ENCODE peak calls at places on chromosomes 7 and 10, in eight cellular contexts. One of them, this sample, is unnamed.

GRCh38 chr10:76149182-76149581 is 717.8 kb downstream of the LRMDA start:
- DNase-seq in tibial nerve: no peak
- DNase-seq in right lobe of liver: no peak
- DNase-seq in IMR-90: no peak
- DNase-seq in A549: no peak
- DNase-seq in suprapubic skin: no peak
- DNase-seq in sigmoid colon: no peak
- DNase-seq in lower leg skin: no peak
- DNase-seq in this sample: no peak

GRCh38 chr10:14532473-14533251 is 201.9 kb upstream of the FRMD4A start:
- DNase-seq in sigmoid colon: no peak
- DNase-seq in lower leg skin: no peak
- DNase-seq in suprapubic skin: no peak
- DNase-seq in tibial nerve: no peak
- DNase-seq in IMR-90: peak
- DNase-seq in right lobe of liver: no peak
- DNase-seq in A549: peak
- DNase-seq in this sample: no peak

GRCh38 chr10:20372748-20373147 is 524.4 kb downstream of the NEBL start:
- DNase-seq in IMR-90: no peak
- DNase-seq in sigmoid colon: no peak
- DNase-seq in tibial nerve: no peak
- DNase-seq in lower leg skin: no peak
- DNase-seq in suprapubic skin: no peak
- DNase-seq in A549: no peak
- DNase-seq in right lobe of liver: no peak
- DNase-seq in this sample: no peak

GRCh38 chr7:77569514-77570232 is 32.6 kb downstream of the PTPN12 start:
- DNase-seq in tibial nerve: no peak
- DNase-seq in suprapubic skin: no peak
- DNase-seq in IMR-90: peak
- DNase-seq in sigmoid colon: no peak
- DNase-seq in lower leg skin: no peak
- DNase-seq in right lobe of liver: no peak
- DNase-seq in A549: no peak
- DNase-seq in this sample: no peak

GRCh38 chr7:140625908-140626868 is 14.4 kb downstream of the DENND2A start:
- DNase-seq in tibial nerve: peak
- DNase-seq in right lobe of liver: peak
- DNase-seq in sigmoid colon: peak
- DNase-seq in suprapubic skin: peak
- DNase-seq in A549: peak
- DNase-seq in IMR-90: peak
- DNase-seq in lower leg skin: peak
- DNase-seq in this sample: peak

GRCh38 chr7:108181073-108181985 is 51.2 kb upstream of the LAMB4 start:
- DNase-seq in tibial nerve: no peak
- DNase-seq in IMR-90: peak
- DNase-seq in suprapubic skin: no peak
- DNase-seq in lower leg skin: no peak
- DNase-seq in A549: peak
- DNase-seq in right lobe of liver: no peak
- DNase-seq in sigmoid colon: no peak
- DNase-seq in this sample: no peak

GRCh38 chr10:42755028-42755451 is 27.6 kb upstream of the BMS1 start:
- DNase-seq in tibial nerve: no peak
- DNase-seq in suprapubic skin: no peak
- DNase-seq in IMR-90: no peak
- DNase-seq in sigmoid colon: no peak
- DNase-seq in lower leg skin: no peak
- DNase-seq in right lobe of liver: no peak
- DNase-seq in A549: no peak
- DNase-seq in this sample: no peak

GRCh38 chr7:126178865-126179264 is 1073.9 kb downstream of the GRM8 start:
- DNase-seq in right lobe of liver: no peak
- DNase-seq in lower leg skin: no peak
- DNase-seq in tibial nerve: no peak
- DNase-seq in sigmoid colon: no peak
- DNase-seq in A549: no peak
- DNase-seq in suprapubic skin: no peak
- DNase-seq in IMR-90: no peak
- DNase-seq in this sample: no peak

GRCh38 chr7:104272767-104273384 is 55.5 kb upstream of the LHFPL3 start:
- DNase-seq in A549: no peak
- DNase-seq in tibial nerve: no peak
- DNase-seq in lower leg skin: no peak
- DNase-seq in sigmoid colon: no peak
- DNase-seq in suprapubic skin: no peak
- DNase-seq in IMR-90: peak
- DNase-seq in right lobe of liver: no peak
- DNase-seq in this sample: no peak

GRCh38 chr7:120916116-120916515 is 34.5 kb upstream of the ING3 start:
- DNase-seq in tibial nerve: no peak
- DNase-seq in suprapubic skin: no peak
- DNase-seq in A549: no peak
- DNase-seq in lower leg skin: no peak
- DNase-seq in sigmoid colon: no peak
- DNase-seq in IMR-90: no peak
- DNase-seq in right lobe of liver: no peak
- DNase-seq in this sample: no peak

GRCh38 chr7:25427721-25428120 is 199.4 kb upstream of the NPVF start:
- DNase-seq in A549: no peak
- DNase-seq in suprapubic skin: no peak
- DNase-seq in IMR-90: no peak
- DNase-seq in tibial nerve: no peak
- DNase-seq in sigmoid colon: no peak
- DNase-seq in right lobe of liver: no peak
- DNase-seq in lower leg skin: no peak
- DNase-seq in this sample: no peak

GRCh38 chr7:2037301-2037804 is 195.4 kb downstream of the MAD1L1 start:
- DNase-seq in A549: no peak
- DNase-seq in suprapubic skin: peak
- DNase-seq in tibial nerve: no peak
- DNase-seq in sigmoid colon: peak
- DNase-seq in lower leg skin: no peak
- DNase-seq in right lobe of liver: no peak
- DNase-seq in IMR-90: peak
- DNase-seq in this sample: no peak

GRCh38 chr7:101884671-101885596 is 67.5 kb downstream of the CUX1 start:
- DNase-seq in sigmoid colon: no peak
- DNase-seq in IMR-90: no peak
- DNase-seq in lower leg skin: no peak
- DNase-seq in tibial nerve: no peak
- DNase-seq in A549: no peak
- DNase-seq in right lobe of liver: no peak
- DNase-seq in suprapubic skin: no peak
- DNase-seq in this sample: no peak

GRCh38 chr7:101879565-101879964 is 62.1 kb downstream of the CUX1 start:
- DNase-seq in right lobe of liver: no peak
- DNase-seq in IMR-90: no peak
- DNase-seq in sigmoid colon: no peak
- DNase-seq in A549: no peak
- DNase-seq in tibial nerve: no peak
- DNase-seq in suprapubic skin: no peak
- DNase-seq in lower leg skin: no peak
- DNase-seq in this sample: no peak

GRCh38 chr7:101885597-101885955 is 68.2 kb downstream of the CUX1 start:
- DNase-seq in right lobe of liver: no peak
- DNase-seq in sigmoid colon: peak
- DNase-seq in A549: no peak
- DNase-seq in suprapubic skin: no peak
- DNase-seq in IMR-90: no peak
- DNase-seq in lower leg skin: no peak
- DNase-seq in tibial nerve: no peak
- DNase-seq in this sample: no peak

GRCh38 chr7:101880536-101881443 is 63.4 kb downstream of the CUX1 start:
- DNase-seq in lower leg skin: peak
- DNase-seq in right lobe of liver: no peak
- DNase-seq in tibial nerve: no peak
- DNase-seq in A549: no peak
- DNase-seq in IMR-90: peak
- DNase-seq in suprapubic skin: no peak
- DNase-seq in sigmoid colon: no peak
- DNase-seq in this sample: no peak

DNA sequence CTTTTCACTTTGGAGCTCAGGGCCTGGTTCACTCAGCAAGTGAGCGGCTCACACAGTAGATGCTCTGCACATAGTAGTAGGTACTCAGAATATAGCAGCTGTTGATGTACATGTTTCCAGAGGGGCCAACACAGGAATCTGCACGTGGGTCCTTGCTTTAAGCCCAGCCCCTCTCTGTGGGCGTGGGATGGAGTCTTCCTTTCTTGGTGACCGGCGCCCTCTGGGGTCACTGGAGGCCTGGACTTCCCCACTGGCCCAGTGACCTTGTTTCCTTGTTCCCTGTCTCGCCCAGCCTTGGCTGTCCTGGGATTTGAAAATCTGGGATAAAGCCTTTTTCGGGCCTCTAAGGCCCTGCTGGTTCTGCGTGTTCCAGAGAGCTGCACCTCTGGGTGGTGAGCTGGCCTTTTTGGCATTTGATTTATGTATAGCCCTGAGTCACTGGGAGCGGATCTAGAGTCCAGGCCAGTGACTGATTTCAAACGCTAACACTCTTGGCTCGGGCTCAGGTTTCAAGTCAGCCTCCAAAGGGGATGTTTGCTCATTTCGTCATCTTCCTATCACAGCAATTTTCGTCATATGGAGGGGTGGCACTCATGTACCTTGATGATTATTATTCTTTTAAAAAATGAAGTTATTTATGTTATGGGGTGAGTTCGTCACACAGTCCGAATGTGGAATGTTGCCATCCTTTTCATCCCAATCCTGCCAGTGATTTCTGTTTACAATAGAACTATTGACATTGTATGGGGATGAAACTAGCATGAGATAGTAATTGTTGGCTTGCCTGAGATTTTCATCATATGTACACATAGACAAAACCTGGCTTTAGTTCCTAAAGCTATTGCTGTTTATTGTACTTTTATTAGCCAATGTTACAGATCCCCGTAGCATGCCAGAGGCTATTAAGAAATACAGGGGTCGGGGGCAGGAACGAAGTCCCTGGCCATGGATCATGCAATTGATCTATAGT is 65.5 kb downstream of the CUX1 start:
- DNase-seq in sigmoid colon: peak
- DNase-seq in IMR-90: peak
- DNase-seq in lower leg skin: peak
- DNase-seq in tibial nerve: peak
- DNase-seq in right lobe of liver: peak
- DNase-seq in suprapubic skin: peak
- DNase-seq in A549: peak
- DNase-seq in this sample: peak
- H3K4me3 ChIP-seq in sigmoid colon: no peak
- H3K4me3 ChIP-seq in IMR-90: no peak
- H3K4me3 ChIP-seq in lower leg skin: no peak
- H3K4me3 ChIP-seq in tibial nerve: no peak
- H3K4me3 ChIP-seq in right lobe of liver: no peak
- H3K4me3 ChIP-seq in suprapubic skin: no peak
- H3K4me3 ChIP-seq in A549: peak
- H3K4me3 ChIP-seq in this sample: peak

GRCh38 chr10:28676968-28677888 is at the start of gene BAMBI:
- DNase-seq in sigmoid colon: peak
- DNase-seq in IMR-90: peak
- DNase-seq in right lobe of liver: peak
- DNase-seq in tibial nerve: peak
- DNase-seq in suprapubic skin: peak
- DNase-seq in A549: peak
- DNase-seq in lower leg skin: peak
- DNase-seq in this sample: peak
- TF ChIP-seq POLR2A in sigmoid colon: peak
- TF ChIP-seq POLR2A in IMR-90: peak
- TF ChIP-seq POLR2A in right lobe of liver: peak
- TF ChIP-seq POLR2A in tibial nerve: peak
- TF ChIP-seq POLR2A in suprapubic skin: peak
- TF ChIP-seq POLR2A in A549: peak
- TF ChIP-seq POLR2A in lower leg skin: peak
- TF ChIP-seq POLR2A in this sample: peak

DNA sequence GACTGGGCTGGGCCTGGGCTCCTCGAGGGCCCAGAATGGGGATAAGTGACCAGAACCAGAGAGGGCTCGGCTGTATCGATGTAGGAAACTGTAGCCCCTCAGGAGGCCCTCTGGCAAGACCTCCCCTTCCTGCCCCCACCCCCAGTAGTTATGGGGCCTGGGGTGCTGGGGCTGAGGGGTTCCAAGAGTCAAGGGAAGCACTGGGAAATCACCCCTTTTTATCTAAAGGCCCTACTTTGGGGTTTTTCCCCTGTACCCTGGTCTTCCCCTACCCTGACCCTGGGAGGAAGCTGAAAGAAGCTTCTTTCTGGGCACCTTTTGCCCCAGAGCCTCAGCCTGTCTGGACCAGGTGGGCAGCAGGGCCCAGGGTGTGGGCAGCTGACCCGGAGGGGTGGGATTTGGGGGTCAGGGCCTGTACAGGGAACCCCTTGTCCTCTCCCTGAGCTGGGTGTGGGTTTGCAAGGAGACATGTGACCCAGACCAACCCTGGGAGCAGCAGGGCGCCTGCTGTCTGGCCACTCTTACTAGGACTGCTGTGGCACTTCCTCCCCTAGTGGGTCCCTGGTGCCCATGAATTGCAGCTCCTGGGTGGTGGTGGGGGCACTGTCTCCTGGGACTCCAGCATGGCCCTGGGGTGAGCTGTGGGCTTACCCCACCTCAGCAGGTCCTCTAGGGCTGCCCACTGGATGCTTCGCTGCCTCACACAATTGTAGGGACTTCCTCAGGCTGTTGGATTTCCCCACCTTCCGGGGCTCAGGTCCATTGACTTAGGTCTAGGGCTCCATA is 1.5 kb downstream of the IRF5 start:
- DNase-seq in A549: no peak
- DNase-seq in suprapubic skin: peak
- DNase-seq in right lobe of liver: peak
- DNase-seq in sigmoid colon: no peak
- DNase-seq in tibial nerve: no peak
- DNase-seq in IMR-90: no peak
- DNase-seq in lower leg skin: no peak
- DNase-seq in this sample: no peak
- H3K4me3 ChIP-seq in A549: peak
- H3K4me3 ChIP-seq in suprapubic skin: peak
- H3K4me3 ChIP-seq in right lobe of liver: peak
- H3K4me3 ChIP-seq in sigmoid colon: peak
- H3K4me3 ChIP-seq in tibial nerve: peak
- H3K4me3 ChIP-seq in IMR-90: no peak
- H3K4me3 ChIP-seq in lower leg skin: no peak
- H3K4me3 ChIP-seq in this sample: no peak

GRCh38 chr7:10733747-10734146 is 239.9 kb upstream of the PHF14 start:
- DNase-seq in A549: no peak
- DNase-seq in IMR-90: no peak
- DNase-seq in sigmoid colon: no peak
- DNase-seq in tibial nerve: no peak
- DNase-seq in suprapubic skin: no peak
- DNase-seq in lower leg skin: no peak
- DNase-seq in right lobe of liver: no peak
- DNase-seq in this sample: no peak

GRCh38 chr7:10727636-10728035 is 246.0 kb upstream of the PHF14 start:
- DNase-seq in sigmoid colon: no peak
- DNase-seq in lower leg skin: no peak
- DNase-seq in tibial nerve: no peak
- DNase-seq in suprapubic skin: no peak
- DNase-seq in IMR-90: no peak
- DNase-seq in right lobe of liver: no peak
- DNase-seq in A549: no peak
- DNase-seq in this sample: no peak

GRCh38 chr7:10734595-10734994 is 239.1 kb upstream of the PHF14 start:
- DNase-seq in A549: no peak
- DNase-seq in tibial nerve: no peak
- DNase-seq in right lobe of liver: no peak
- DNase-seq in sigmoid colon: no peak
- DNase-seq in lower leg skin: no peak
- DNase-seq in IMR-90: no peak
- DNase-seq in suprapubic skin: no peak
- DNase-seq in this sample: no peak

GRCh38 chr7:10731253-10731773 is 242.4 kb upstream of the PHF14 start:
- DNase-seq in tibial nerve: no peak
- DNase-seq in A549: no peak
- DNase-seq in suprapubic skin: no peak
- DNase-seq in right lobe of liver: no peak
- DNase-seq in IMR-90: no peak
- DNase-seq in lower leg skin: no peak
- DNase-seq in sigmoid colon: no peak
- DNase-seq in this sample: no peak
- TF ChIP-seq POLR2A in tibial nerve: no peak
- TF ChIP-seq POLR2A in A549: no peak
- TF ChIP-seq POLR2A in suprapubic skin: no peak
- TF ChIP-seq POLR2A in right lobe of liver: no peak
- TF ChIP-seq POLR2A in IMR-90: no peak
- TF ChIP-seq POLR2A in lower leg skin: no peak
- TF ChIP-seq POLR2A in sigmoid colon: no peak
- TF ChIP-seq POLR2A in this sample: no peak

This sample was measured in gastrocnemius medialis.